ENCODE peak calls at places on chromosomes 13 and 19, in four cellular contexts. Q is heart right ventricle, M is fibroblast of lung, H is tibial artery. R is an unnamed sample. For H3K36me3 and H3K4me1, the result is how much of the 10 kb centered on the place peaks cover.

GRCh38 chr19:31548941-31549340 is 199.7 kb upstream of the TSHZ3 start:
- DNase-seq in Q (peak), M (peak), H (no peak), R (no peak)

GRCh38 chr19:33292595-33293254 is 9.6 kb downstream of the CEBPA start:
- DNase-seq in Q (no peak), M (no peak), H (no peak), R (no peak)

GRCh38 chr13:97328222-97328790 is 105.7 kb upstream of the RAP2A start:
- DNase-seq in Q (no peak), M (peak), H (no peak), R (no peak)

GRCh38 chr19:44050740-44051653 is 839 bp upstream of the ZNF223 start:
- DNase-seq in Q (no peak), M (peak), H (no peak), R (no peak)

GRCh38 chr13:46170687-46171086 is 11.3 kb downstream of the LCP1 start:
- DNase-seq in Q (no peak), M (no peak), H (no peak), R (no peak)

GRCh38 chr13:112137144-112137543 is 70.2 kb downstream of the SOX1 start:
- DNase-seq in Q (no peak), M (no peak), H (peak), R (no peak)

GRCh38 chr13:98930014-98930625 is 47.7 kb downstream of the DOCK9 start:
- DNase-seq in Q (no peak), M (no peak), H (no peak), R (no peak)

GRCh38 chr13:55439450-55439849 is 1701.3 kb upstream of the PRR20A start:
- DNase-seq in Q (no peak), M (no peak), H (no peak), R (no peak)

GRCh38 chr13:47372742-47373141 is 475.9 kb upstream of the HTR2A start:
- DNase-seq in Q (no peak), M (no peak), H (no peak), R (no peak)

GRCh38 chr19:41307090-41307875 is 2.7 kb upstream of the CCDC97 start:
- DNase-seq in Q (no peak), M (no peak), H (no peak), R (no peak)

GRCh38 chr13:82356667-82357066 is 1525.6 kb downstream of the SLITRK1 start:
- DNase-seq in Q (no peak), M (no peak), H (no peak), R (no peak)

GRCh38 chr19:42064432-42064831 is 5.6 kb downstream of the GRIK5 start:
- DNase-seq in Q (no peak), M (no peak), H (no peak), R (no peak)

GRCh38 chr13:105365831-105366230 is 1169.6 kb downstream of the EFNB2 start:
- DNase-seq in Q (no peak), M (no peak), H (no peak), R (no peak)

GRCh38 chr13:67632590-67632989 is 402.5 kb upstream of the PCDH9 start:
- DNase-seq in Q (no peak), M (peak), H (no peak), R (no peak)

GRCh38 chr19:42269518-42270345 is 680 bp downstream of the CIC start:
- DNase-seq in Q (no peak), M (no peak), H (peak), R (no peak)

GRCh38 chr13:79246575-79246949 is 159.5 kb downstream of the RBM26 start:
- DNase-seq in Q (no peak), M (no peak), H (no peak), R (no peak)

GRCh38 chr13:56755181-56755580 is 385.5 kb upstream of the PRR20A start:
- DNase-seq in Q (no peak), M (no peak), H (no peak), R (no peak)

GRCh38 chr13:24540236-24541126 is 27.9 kb upstream of the PARP4 start:
- DNase-seq in Q (no peak), M (no peak), H (no peak), R (no peak)

GRCh38 chr19:54096642-54097106 is 3.9 kb downstream of the OSCAR start:
- DNase-seq in Q (no peak), M (peak), H (no peak), R (no peak)

GRCh38 chr19:21474671-21475181 is 30.7 kb upstream of the ZNF429 start:
- DNase-seq in Q (peak), M (peak), H (peak), R (peak)

GRCh38 chr19:51788936-51789795 is 5.8 kb upstream of the FPR3 start:
- DNase-seq in Q (no peak), M (no peak), H (no peak), R (no peak)

GRCh38 chr13:24894972-24895300 is 131.0 kb downstream of the RNF17 start:
- DNase-seq in Q (no peak), M (no peak), H (no peak), R (no peak)

GRCh38 chr13:74554581-74555290 is 420.5 kb upstream of the KLF12 start:
- DNase-seq in Q (no peak), M (peak), H (no peak), R (no peak)

GRCh38 chr19:14786421-14786851 is 8.1 kb upstream of the ADGRE2 start:
- DNase-seq in Q (peak), M (no peak), H (peak), R (no peak)

GRCh38 chr13:113124211-113125025 is 1.8 kb downstream of the F10 start:
- DNase-seq in Q (no peak), M (no peak), H (peak), R (no peak)

GRCh38 chr13:52892925-52893324 is 44.5 kb upstream of the PCDH8 start:
- DNase-seq in Q (no peak), M (no peak), H (no peak), R (no peak)

GRCh38 chr13:27401210-27401609 is 23.2 kb upstream of the GTF3A start:
- DNase-seq in Q (peak), M (no peak), H (no peak), R (no peak)

GRCh38 chr19:4871711-4872110 is 4.2 kb upstream of the PLIN3 start:
- DNase-seq in Q (no peak), M (no peak), H (no peak), R (no peak)

GRCh38 chr13:39036212-39036611 is 1.7 kb downstream of the PROSER1 start:
- DNase-seq in Q (no peak), M (peak), H (no peak), R (no peak)

GRCh38 chr13:100363351-100363750 is 225.2 kb downstream of the GGACT start:
- DNase-seq in Q (no peak), M (peak), H (no peak), R (no peak)

GRCh38 chr19:49609499-49610092 is 18.6 kb downstream of the PRR12 start:
- DNase-seq in Q (no peak), M (no peak), H (no peak), R (no peak)

GRCh38 chr19:41753936-41754529 is 1.3 kb upstream of the CEACAM6 start:
- DNase-seq in Q (peak), M (peak), H (no peak), R (no peak)

GRCh38 chr19:8454218-8454617 is 9.4 kb downstream of the HNRNPM start:
- DNase-seq in Q (no peak), M (no peak), H (no peak), R (no peak)

GRCh38 chr19:55637534-55637933 is 3.3 kb upstream of the ZNF580 start:
- DNase-seq in Q (peak), M (no peak), H (no peak), R (no peak)

GRCh38 chr13:40469581-40470282 is 196.7 kb downstream of the FOXO1 start:
- DNase-seq in Q (no peak), M (peak), H (no peak), R (peak)

GRCh38 chr13:39317284-39317683 is 279.0 kb downstream of the NHLRC3 start:
- DNase-seq in Q (peak), M (peak), H (no peak), R (peak)

GRCh38 chr13:65508745-65509144 is 1721.4 kb downstream of the PCDH9 start:
- DNase-seq in Q (no peak), M (no peak), H (no peak), R (no peak)

GRCh38 chr13:37118002-37118401 is 12.5 kb upstream of the CSNK1A1L start:
- DNase-seq in Q (peak), M (no peak), H (no peak), R (no peak)

DNA sequence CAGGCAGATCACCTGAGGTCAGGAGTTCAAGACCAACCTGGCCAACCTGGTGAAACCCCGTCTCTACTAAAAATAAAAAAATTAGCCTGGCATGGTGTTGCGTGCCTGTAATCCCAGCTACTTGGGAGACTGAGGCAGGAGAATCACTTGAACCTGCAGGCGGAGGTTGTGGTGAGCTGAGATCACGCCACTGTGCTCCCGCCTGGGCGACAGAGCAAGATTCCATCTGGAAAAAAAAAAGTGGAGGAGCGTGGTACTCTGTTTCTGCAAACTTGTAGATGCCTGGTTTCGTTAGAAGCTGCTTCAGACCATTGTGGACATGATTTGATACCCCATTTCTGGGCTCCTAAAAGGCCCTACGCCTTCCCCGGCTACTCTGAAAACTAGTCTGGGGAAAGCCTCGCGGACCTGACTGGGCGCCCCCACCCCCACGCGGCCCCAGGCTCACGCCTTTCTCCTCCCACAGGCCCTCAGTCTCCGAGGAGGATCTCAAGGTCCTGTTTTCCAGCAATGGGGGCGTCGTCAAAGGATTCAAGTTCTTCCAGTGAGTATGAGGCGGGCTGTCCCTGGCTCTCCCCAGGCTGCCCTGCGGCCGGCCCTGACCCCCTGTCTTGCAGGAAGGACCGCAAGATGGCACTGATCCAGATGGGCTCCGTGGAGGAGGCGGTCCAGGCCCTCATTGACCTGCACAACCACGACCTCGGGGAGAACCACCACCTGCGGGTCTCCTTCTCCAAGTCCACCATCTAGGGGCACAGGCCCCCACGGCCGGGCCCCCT is 11.5 kb downstream of the PLPPR3 start:
- DNase-seq in Q (no peak), M (no peak), H (no peak), R (no peak)
- H3K36me3 ChIP-seq in Q (half or more), M (half or more), H (half or more), R (half or more)

GRCh38 chr13:109152941-109153340 is 523.5 kb downstream of the MYO16 start:
- DNase-seq in Q (no peak), M (peak), H (no peak), R (no peak)

GRCh38 chr13:109151696-109152095 is 522.3 kb downstream of the MYO16 start:
- DNase-seq in Q (no peak), M (no peak), H (no peak), R (no peak)

GRCh38 chr13:109151255-109151654 is 521.8 kb downstream of the MYO16 start:
- DNase-seq in Q (no peak), M (no peak), H (no peak), R (no peak)

GRCh38 chr13:109150691-109151090 is 521.3 kb downstream of the MYO16 start:
- DNase-seq in Q (no peak), M (no peak), H (no peak), R (no peak)

DNA sequence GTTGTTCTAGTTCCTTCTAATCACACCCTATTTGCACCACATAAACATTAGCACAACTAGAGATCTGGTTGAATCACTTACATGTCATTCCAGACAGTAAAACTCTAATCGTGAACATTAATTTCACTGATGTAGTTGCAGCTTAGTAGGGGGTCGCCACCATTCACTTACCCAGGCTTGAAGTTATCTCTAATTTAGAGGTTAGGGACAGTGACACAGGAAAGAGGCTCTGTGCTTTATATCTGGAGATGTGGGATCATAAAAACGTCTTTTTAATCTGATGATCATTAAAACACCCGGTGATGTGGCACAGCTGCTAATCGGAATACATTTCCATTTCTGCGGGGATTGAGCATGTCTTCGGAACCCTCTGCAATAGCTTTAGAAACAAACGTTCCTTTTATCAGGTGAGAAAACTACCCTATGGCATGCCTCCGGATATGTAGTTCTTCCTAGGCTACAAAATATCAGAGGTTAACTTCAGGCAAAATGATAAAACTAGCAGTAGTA is 523.0 kb downstream of the MYO16 start:
- DNase-seq in Q (no peak), M (no peak), H (no peak), R (no peak)
- H3K4me1 ChIP-seq in Q (under half), M (under half), H (under half), R (under half)

GRCh38 chr19:11191934-11192333 is 5.4 kb downstream of the KANK2 start:
- DNase-seq in Q (no peak), M (no peak), H (no peak), R (no peak)

GRCh38 chr19:11191273-11191755 is 6.0 kb downstream of the KANK2 start:
- DNase-seq in Q (peak), M (peak), H (peak), R (peak)

GRCh38 chr19:11182994-11183393 is 14.4 kb downstream of the KANK2 start:
- DNase-seq in Q (no peak), M (no peak), H (no peak), R (no peak)

GRCh38 chr19:11190501-11190900 is 6.8 kb downstream of the KANK2 start:
- DNase-seq in Q (no peak), M (no peak), H (no peak), R (no peak)

DNA sequence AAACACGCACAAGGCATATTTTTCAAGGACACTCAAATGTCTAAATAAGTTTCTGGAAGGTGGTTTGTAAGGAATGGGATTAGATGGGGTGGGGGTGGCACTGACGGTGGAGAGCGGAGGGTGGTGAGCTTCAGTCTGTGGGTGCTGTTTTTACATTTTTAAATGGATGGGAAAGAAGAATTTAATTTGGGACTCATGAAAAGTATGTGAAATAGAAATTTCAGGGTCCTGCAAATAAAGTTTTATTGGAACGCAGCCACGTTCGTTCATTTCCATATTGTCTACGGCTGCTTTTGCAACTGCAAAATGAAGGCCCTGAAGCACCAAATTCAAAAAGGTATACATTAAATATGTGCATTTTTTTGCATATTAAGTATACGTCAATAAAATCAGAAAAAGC is 9.9 kb downstream of the KANK2 start:
- DNase-seq in Q (no peak), M (no peak), H (no peak), R (no peak)
- H3K36me3 ChIP-seq in Q (half or more), M (under half), H (under half), R (under half)

GRCh38 chr19:39582442-39582841 is 19.9 kb upstream of the LGALS13 start:
- DNase-seq in Q (no peak), M (no peak), H (no peak), R (no peak)
- H3K4me1 ChIP-seq in Q (under half), M (under half), H (under half), R (under half)

GRCh38 chr19:19280561-19280960 is 7.5 kb upstream of the TM6SF2 start:
- DNase-seq in Q (no peak), M (peak), H (no peak), R (no peak)
- H3K36me3 ChIP-seq in Q (half or more), M (under half), H (half or more), R (half or more)

DNA sequence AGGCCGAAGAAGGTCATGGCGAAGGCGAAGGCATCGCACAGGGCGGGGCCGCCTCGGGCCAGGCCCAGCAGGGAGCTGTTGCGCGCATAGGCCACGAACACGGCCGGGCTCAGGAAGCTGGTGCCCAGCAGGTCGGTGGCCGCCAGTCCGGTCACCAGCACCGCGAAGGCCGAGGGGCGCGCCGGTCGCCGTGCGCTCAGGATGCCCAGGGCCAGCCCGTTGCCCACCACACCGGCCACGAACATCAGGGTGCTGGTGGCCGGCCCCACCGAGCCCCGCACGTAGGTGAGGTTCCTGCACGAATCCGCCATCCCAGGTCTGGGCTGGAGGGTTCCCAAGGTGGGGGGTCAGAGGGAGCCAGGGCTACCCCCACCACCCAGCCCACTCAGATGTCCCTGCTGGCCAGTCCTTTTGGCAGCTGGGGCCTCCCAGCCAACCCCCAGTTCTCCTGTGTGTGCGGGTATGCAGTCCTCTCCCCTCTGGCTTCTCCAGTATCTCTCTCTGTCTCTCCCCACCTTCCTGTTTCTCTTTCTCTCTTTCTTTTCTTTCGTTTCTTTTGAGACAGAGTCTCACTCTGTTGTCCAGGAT is 880 bp downstream of the PTGIR start:
- DNase-seq in Q (no peak), M (no peak), H (peak), R (no peak)
- H3K4me1 ChIP-seq in Q (under half), M (under half), H (half or more), R (under half)

GRCh38 chr13:102091231-102091630 is 310.6 kb downstream of the FGF14 start:
- DNase-seq in Q (no peak), M (peak), H (no peak), R (no peak)
- H3K36me3 ChIP-seq in Q (under half), M (under half), H (under half), R (under half)

GRCh38 chr13:50081899-50082425 is 66.7 kb downstream of the KCNRG start:
- DNase-seq in Q (peak), M (peak), H (peak), R (peak)
- H3K4me1 ChIP-seq in Q (under half), M (under half), H (under half), R (under half)

GRCh38 chr19:35271546-35271945 is 2.8 kb downstream of the USF2 start:
- DNase-seq in Q (no peak), M (no peak), H (no peak), R (no peak)
- H3K36me3 ChIP-seq in Q (half or more), M (under half), H (half or more), R (half or more)

R was measured in ascending aorta.